ENCODE peak calls at places on chromosomes 11 and 22, in ten cellular contexts. L, Q, B, J, M, D, A, V, G and S are unnamed samples.

GRCh38 chr11:77669848-77670511 is 32.4 kb upstream of the CLNS1A start:
- DNase-seq in V (no peak), J (no peak), B (peak), D (no peak), A (no peak), G (no peak), M (no peak), L (no peak), Q (no peak), S (no peak)

GRCh38 chr22:39528681-39529486 is 3.7 kb downstream of the RPS19BP1 start:
- DNase-seq in G (peak), Q (peak), M (peak), V (peak), A (peak), L (peak), B (peak), J (peak), D (peak), S (peak)

GRCh38 chr11:30740071-30740470 is 153.9 kb upstream of the MPPED2 start:
- DNase-seq in Q (no peak), L (no peak), V (no peak), B (no peak), J (no peak), G (no peak), D (no peak), A (no peak), M (no peak), S (no peak)

GRCh38 chr11:70637949-70638598 is 239.7 kb downstream of the CTTN start:
- DNase-seq in D (no peak), M (peak), J (no peak), A (no peak), V (no peak), B (no peak), Q (no peak), L (no peak), G (no peak), S (no peak)

GRCh38 chr11:61912530-61912898 is 4.9 kb downstream of the RAB3IL1 start:
- DNase-seq in A (no peak), D (no peak), G (no peak), V (no peak), L (no peak), J (peak), M (no peak), Q (no peak), B (no peak), S (no peak)

GRCh38 chr11:47158242-47158641 is 18.4 kb downstream of the ARFGAP2 start:
- DNase-seq in A (no peak), B (no peak), D (no peak), J (no peak), G (no peak), Q (no peak), V (no peak), M (no peak), L (no peak), S (no peak)

GRCh38 chr11:63459586-63459985 is 31.4 kb downstream of the PLAAT5 start:
- DNase-seq in L (no peak), B (peak), D (no peak), J (no peak), A (peak), V (no peak), G (no peak), M (no peak), Q (no peak), S (no peak)

GRCh38 chr11:77416357-77416756 is 57.5 kb downstream of the PAK1 start:
- DNase-seq in J (no peak), Q (no peak), D (no peak), L (no peak), M (no peak), G (no peak), V (no peak), A (no peak), B (peak), S (no peak)

GRCh38 chr11:134230339-134230738 is 5.9 kb downstream of the VPS26B start:
- DNase-seq in G (no peak), V (no peak), M (no peak), L (no peak), D (no peak), A (no peak), Q (no peak), B (no peak), J (no peak), S (no peak)